ENCODE peak calls at places on chromosomes 6 and 20, in six cellular contexts. T is IMR-90, L is esophagus squamous epithelium, C is left lung, O is HCT116, U is cardiac muscle cell. H is an unnamed sample.

GRCh38 chr6:64280569-64280968 is 645.0 kb downstream of the PHF3 start:
- DNase-seq in T (peak; percentile 65), O (no peak), L (no peak), C (no peak), U (peak; percentile 53), H (no peak)

GRCh38 chr20:1825492-1825891 is 69.7 kb upstream of the SIRPA start:
- DNase-seq in U (no peak), C (no peak), T (peak; percentile 87), O (no peak), L (no peak), H (no peak)

GRCh38 chr6:5135783-5136376 is 50.7 kb downstream of the PPP1R3G start:
- DNase-seq in O (peak; percentile 27), T (no peak), U (no peak), L (no peak), C (no peak), H (no peak)

GRCh38 chr6:169250660-169251059 is 3.0 kb downstream of the THBS2 start:
- DNase-seq in O (peak; percentile 23), L (no peak), U (no peak), C (no peak), T (peak; percentile 95), H (peak; percentile 85)

GRCh38 chr6:44782198-44782597 is 394.7 kb downstream of the CDC5L start:
- DNase-seq in L (no peak), T (no peak), O (no peak), C (no peak), U (no peak), H (no peak)

GRCh38 chr20:4165984-4166725 is 150.8 kb upstream of the RNF24 start:
- DNase-seq in U (no peak), L (no peak), O (no peak), T (no peak), C (no peak), H (no peak)

GRCh38 chr20:35215066-35215956 is 11.2 kb upstream of the MMP24 start:
- DNase-seq in U (no peak), L (no peak), T (peak; percentile 79), C (no peak), O (no peak), H (no peak)

GRCh38 chr6:30317913-30318589 is 8.7 kb upstream of the TRIM39 start:
- DNase-seq in O (no peak), C (no peak), U (no peak), L (no peak), T (no peak), H (no peak)

GRCh38 chr6:121932071-121933009 is 467.1 kb upstream of the HSF2 start:
- DNase-seq in C (peak; percentile 49), O (peak; percentile 61), L (no peak), T (peak; percentile 95), U (peak; percentile 70), H (no peak)

DNA sequence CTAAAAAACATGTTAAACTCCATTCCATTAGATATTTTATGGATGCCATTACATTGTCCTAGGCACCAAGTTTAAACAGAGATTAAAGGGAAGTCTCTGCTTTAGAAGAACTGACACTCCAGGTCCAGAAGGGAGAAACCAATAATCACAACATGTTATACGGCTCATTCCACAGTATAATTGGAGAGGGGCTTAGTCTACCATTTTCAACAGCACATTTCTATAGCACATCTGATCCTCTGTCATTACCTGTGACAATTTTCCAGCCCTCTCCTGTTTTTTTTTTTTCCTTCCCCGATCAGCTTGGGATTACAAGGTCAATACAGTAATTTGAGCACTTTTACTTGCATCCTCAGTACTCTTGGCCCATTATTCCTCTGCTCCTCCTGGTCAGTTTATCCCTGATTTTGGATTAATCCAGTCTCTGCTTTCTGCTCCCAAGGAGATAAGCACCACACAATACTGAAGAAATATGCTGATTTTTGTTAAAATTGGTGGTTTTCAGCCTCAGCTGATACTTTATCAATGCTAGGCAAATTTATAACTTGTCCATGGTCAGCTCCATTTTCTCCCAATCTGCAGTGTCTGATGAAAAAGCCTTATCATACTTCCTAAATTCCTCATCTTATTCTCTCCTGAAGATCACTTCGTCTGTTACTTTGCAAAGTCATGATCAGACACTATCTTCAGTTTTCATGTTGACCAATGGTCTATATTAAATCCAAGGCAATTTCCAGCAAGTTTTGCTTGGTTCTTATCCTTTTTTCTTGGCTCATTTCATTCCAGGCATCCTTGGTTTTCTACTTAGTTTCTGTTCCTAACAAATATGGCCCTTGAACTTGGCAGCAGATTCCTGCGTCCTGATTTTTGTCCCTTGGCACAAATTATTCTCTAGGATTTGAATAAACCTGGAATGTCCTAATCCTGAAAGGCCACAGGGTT is 30.8 kb upstream of the SYNCRIP start:
- DNase-seq in O (no peak), T (no peak), C (no peak), U (no peak), L (no peak), H (no peak)
- H3K27ac ChIP-seq in O (peak overlapping the region; percentile 83), T (no peak overlapping the region), C (no peak overlapping the region), U (no peak overlapping the region), L (no peak overlapping the region), H (no peak overlapping the region)

GRCh38 chr6:130395164-130395563 is 29.3 kb downstream of the TMEM200A start:
- DNase-seq in C (no peak), L (no peak), U (no peak), O (no peak), T (no peak), H (no peak)

GRCh38 chr6:130393306-130393705 is 27.5 kb downstream of the TMEM200A start:
- DNase-seq in L (no peak), C (no peak), U (no peak), T (no peak), O (no peak), H (no peak)

GRCh38 chr6:130390890-130391289 is 25.1 kb downstream of the TMEM200A start:
- DNase-seq in U (no peak), O (no peak), T (no peak), C (no peak), L (no peak), H (no peak)

GRCh38 chr6:130394238-130394637 is 28.4 kb downstream of the TMEM200A start:
- DNase-seq in U (no peak), C (no peak), T (no peak), L (no peak), O (no peak), H (no peak)

GRCh38 chr6:130396722-130397121 is 30.9 kb downstream of the TMEM200A start:
- DNase-seq in C (no peak), O (no peak), L (no peak), U (no peak), T (no peak), H (no peak)
- H3K4me3 ChIP-seq in C (no peak overlapping the region), O (no peak overlapping the region), L (peak overlapping the region; percentile 5), U (no peak overlapping the region), T (no peak overlapping the region), H (no peak overlapping the region)

DNA sequence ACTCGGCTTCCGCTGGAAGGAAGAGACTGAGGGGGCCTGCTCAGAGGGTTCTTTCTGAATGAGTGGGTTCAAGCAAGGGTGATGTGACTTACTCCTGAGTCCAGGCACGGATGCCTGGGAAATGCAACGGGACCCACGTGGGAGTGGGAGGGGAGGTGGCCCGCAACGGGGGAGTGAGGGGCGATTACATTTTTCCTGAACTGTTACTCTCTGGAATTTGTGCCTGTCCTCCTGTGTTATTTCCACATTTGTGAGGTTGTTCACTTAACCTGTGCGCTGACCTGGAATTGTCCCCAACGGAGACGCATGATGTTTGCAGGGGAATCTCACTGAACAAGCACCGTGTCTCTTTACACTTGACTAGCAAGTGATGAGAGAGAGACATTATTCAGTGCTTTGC is 209.4 kb downstream of the CDH4 start:
- DNase-seq in C (no peak), U (no peak), O (no peak), L (no peak), T (no peak), H (no peak)
- TF ChIP-seq CTCF in C (no peak), U (no peak), O (no peak), L (no peak), T (no peak), H (no peak)

GRCh38 chr20:45094201-45094600 is 6.7 kb downstream of the KCNS1 start:
- DNase-seq in O (no peak), L (no peak), T (no peak), C (no peak), U (no peak), H (no peak)
- H3K27ac ChIP-seq in O (no peak overlapping the region), L (no peak overlapping the region), T (no peak overlapping the region), C (no peak overlapping the region), U (no peak overlapping the region), H (no peak overlapping the region)

GRCh38 chr6:56850618-56851017 is 104.3 kb upstream of the BEND6 start:
- DNase-seq in O (no peak), U (no peak), C (no peak), L (no peak), T (no peak), H (no peak)

GRCh38 chr6:56848105-56848504 is 106.8 kb upstream of the BEND6 start:
- DNase-seq in L (no peak), C (no peak), O (no peak), U (no peak), T (no peak), H (no peak)

GRCh38 chr6:56851541-56852248 is 103.2 kb upstream of the BEND6 start:
- DNase-seq in L (no peak), T (peak; percentile 89), U (peak; percentile 73), C (no peak), O (no peak), H (peak; percentile 49)

GRCh38 chr6:56851104-56851503 is 103.8 kb upstream of the BEND6 start:
- DNase-seq in O (no peak), T (peak; percentile 74), L (no peak), C (no peak), U (no peak), H (no peak)

GRCh38 chr6:56849876-56850275 is 105.0 kb upstream of the BEND6 start:
- DNase-seq in U (no peak), T (peak; percentile 81), C (no peak), L (no peak), O (no peak), H (peak; percentile 36)
- H3K4me3 ChIP-seq in U (no peak overlapping the region), T (peak overlapping the region; percentile 1), C (no peak overlapping the region), L (no peak overlapping the region), O (no peak overlapping the region), H (peak overlapping the region; percentile 72)

GRCh38 chr6:125985967-125986294 is 409 bp upstream of the TRMT11 start:
- DNase-seq in O (no peak), U (no peak), T (no peak), C (no peak), L (no peak), H (no peak)

GRCh38 chr6:125988280-125988679 is 1.9 kb downstream of the TRMT11 start:
- DNase-seq in U (no peak), T (no peak), C (no peak), L (no peak), O (no peak), H (no peak)

GRCh38 chr6:125986956-125987617 is 747 bp downstream of the TRMT11 start:
- DNase-seq in T (peak; percentile 35), L (no peak), C (no peak), O (peak; percentile 21), U (no peak), H (no peak)

GRCh38 chr6:125985522-125985921 is 818 bp upstream of the TRMT11 start:
- DNase-seq in T (no peak), L (no peak), O (no peak), C (no peak), U (no peak), H (no peak)

GRCh38 chr6:125986295-125986955 is at the start of gene TRMT11:
- DNase-seq in U (peak; percentile 96), C (peak; percentile 92), O (peak; percentile 84), T (peak; percentile 82), L (peak; percentile 10), H (peak; percentile 92)
- TF ChIP-seq CTCF in U (no peak), C (no peak), O (no peak), T (no peak), L (no peak), H (peak; percentile 29)

DNA sequence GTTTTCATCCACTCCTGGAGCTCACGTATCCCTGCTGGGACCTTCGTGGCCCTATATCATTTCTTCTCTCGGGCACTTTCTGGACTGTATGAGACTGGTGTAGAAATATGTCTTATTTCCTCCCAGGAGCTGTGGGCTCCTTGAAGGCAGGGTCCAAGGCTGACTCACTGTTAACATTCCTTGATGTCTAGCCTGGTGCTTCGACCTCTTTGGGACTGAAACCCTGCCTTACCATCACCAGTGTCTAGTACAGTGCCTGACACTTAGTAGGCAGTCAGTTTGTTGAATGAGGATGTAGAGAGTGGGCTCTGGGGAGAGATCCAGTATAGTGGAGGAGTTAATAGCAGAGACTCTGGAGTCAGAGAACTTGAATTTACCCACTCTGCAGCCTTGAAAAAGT is 23.6 kb downstream of the POFUT1 start:
- DNase-seq in L (no peak), O (no peak), C (no peak), U (no peak), T (peak; percentile 10), H (no peak)
- H3K27ac ChIP-seq in L (no peak overlapping the region), O (no peak overlapping the region), C (no peak overlapping the region), U (no peak overlapping the region), T (no peak overlapping the region), H (no peak overlapping the region)